ENCODE peak calls at places on chromosomes 5 and 9, in four cellular contexts. H is HepG2, T is GM12878, Q is K562. V is an unnamed sample.

GRCh38 chr9:99421369-99421768 is 199.3 kb downstream of the SEC61B start:
- DNase-seq in H (no peak), T (no peak), Q (no peak), V (no peak)

GRCh38 chr5:169964247-169964646 is 16.0 kb downstream of the INSYN2B start:
- DNase-seq in H (no peak), T (no peak), Q (no peak), V (no peak)

GRCh38 chr9:33415152-33416038 is 13.0 kb upstream of the AQP7 start:
- DNase-seq in H (peak), T (peak), Q (peak), V (peak)

GRCh38 chr9:123611228-123611627 is 255.2 kb downstream of the CRB2 start:
- DNase-seq in H (no peak), T (no peak), Q (no peak), V (no peak)

GRCh38 chr9:132143359-132143758 is 18.5 kb upstream of the NTNG2 start:
- DNase-seq in H (no peak), T (no peak), Q (no peak), V (no peak)

GRCh38 chr9:96080364-96080763 is 204.9 kb downstream of the ERCC6L2 start:
- DNase-seq in H (no peak), T (no peak), Q (no peak), V (no peak)

GRCh38 chr5:163580516-163580915 is 75.1 kb downstream of the MAT2B start:
- DNase-seq in H (no peak), T (no peak), Q (no peak), V (no peak)

GRCh38 chr5:151717390-151717789 is 30.7 kb upstream of the SPARC start:
- DNase-seq in H (no peak), T (no peak), Q (no peak), V (no peak)

GRCh38 chr9:131977074-131977838 is 102.4 kb downstream of the MED27 start:
- DNase-seq in H (no peak), T (no peak), Q (no peak), V (no peak)

GRCh38 chr5:133164759-133165158 is 112.9 kb downstream of the HSPA4 start:
- DNase-seq in H (no peak), T (no peak), Q (no peak), V (no peak)

GRCh38 chr9:97954550-97954989 is 16.6 kb upstream of the HEMGN start:
- DNase-seq in H (peak), T (no peak), Q (peak), V (peak)

GRCh38 chr5:153404747-153405146 is 85.7 kb upstream of the GRIA1 start:
- DNase-seq in H (no peak), T (no peak), Q (no peak), V (no peak)

GRCh38 chr9:12681620-12682019 is 11.6 kb upstream of the TYRP1 start:
- DNase-seq in H (no peak), T (no peak), Q (no peak), V (no peak)

GRCh38 chr5:66247176-66247960 is 103.3 kb downstream of the SREK1 start:
- DNase-seq in H (peak), T (no peak), Q (no peak), V (no peak)

GRCh38 chr5:108900668-108901067 is 153.0 kb downstream of the FER start:
- DNase-seq in H (peak), T (no peak), Q (no peak), V (no peak)

GRCh38 chr5:29882036-29882435 is 1311.5 kb upstream of the CDH6 start:
- DNase-seq in H (no peak), T (no peak), Q (no peak), V (no peak)

GRCh38 chr9:94625835-94626234 is 13.5 kb downstream of the FBP1 start:
- DNase-seq in H (no peak), T (no peak), Q (no peak), V (no peak)

GRCh38 chr5:154159343-154159742 is 31.2 kb upstream of the GALNT10 start:
- DNase-seq in H (no peak), T (no peak), Q (no peak), V (no peak)

GRCh38 chr5:136809382-136809781 is 444.0 kb upstream of the TRPC7 start:
- DNase-seq in H (no peak), T (peak), Q (no peak), V (no peak)

GRCh38 chr5:154945695-154946301 is 4.9 kb downstream of the MRPL22 start:
- DNase-seq in H (no peak), T (no peak), Q (no peak), V (no peak)

GRCh38 chr5:69492391-69493234 is at the start of gene OCLN:
- DNase-seq in H (peak), T (no peak), Q (peak), V (peak)

DNA sequence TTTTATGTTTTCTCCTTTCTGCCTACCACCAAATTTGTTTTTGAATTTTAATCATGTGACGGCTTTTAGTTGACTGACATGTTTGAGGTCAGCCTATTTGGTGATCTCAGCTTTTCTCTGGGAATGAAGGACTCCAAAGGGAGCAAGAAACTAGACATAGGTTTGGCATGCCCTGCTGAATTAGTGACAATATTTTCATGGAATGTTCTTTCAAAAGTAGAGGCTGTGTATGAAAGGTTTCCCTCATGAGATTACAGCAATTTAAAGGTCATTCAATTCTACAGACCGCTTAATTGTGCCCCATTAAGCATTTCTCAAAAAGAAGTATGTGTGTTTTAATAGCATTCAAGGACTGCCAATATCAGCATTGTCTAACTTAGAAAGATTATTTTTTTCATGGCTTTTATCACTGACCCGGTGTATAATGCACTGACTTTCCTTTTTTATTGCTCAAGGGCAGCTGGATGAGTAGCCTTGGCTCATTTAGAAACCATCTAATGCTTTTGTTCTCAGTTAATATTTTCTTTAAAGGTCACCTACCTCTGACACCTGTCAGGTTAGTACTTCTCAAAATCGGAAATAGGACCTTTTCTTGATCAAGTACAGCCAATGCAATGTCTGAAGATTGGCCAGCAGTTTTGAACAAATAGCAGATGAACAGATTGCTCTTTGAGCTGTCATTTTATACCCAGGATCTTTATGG is 8.1 kb upstream of the MLLT3 start:
- DNase-seq in H (no peak), T (no peak), Q (no peak), V (no peak)
- TF ChIP-seq ATF2 in H (no peak), T (no peak), Q (no peak), V (no peak)

GRCh38 chr5:135075621-135076585 is 41.9 kb upstream of the PITX1 start:
- DNase-seq in H (no peak), T (no peak), Q (no peak), V (no peak)
- TF ChIP-seq CHD2 in H (no peak), T (no peak), Q (no peak), V (no peak)

DNA sequence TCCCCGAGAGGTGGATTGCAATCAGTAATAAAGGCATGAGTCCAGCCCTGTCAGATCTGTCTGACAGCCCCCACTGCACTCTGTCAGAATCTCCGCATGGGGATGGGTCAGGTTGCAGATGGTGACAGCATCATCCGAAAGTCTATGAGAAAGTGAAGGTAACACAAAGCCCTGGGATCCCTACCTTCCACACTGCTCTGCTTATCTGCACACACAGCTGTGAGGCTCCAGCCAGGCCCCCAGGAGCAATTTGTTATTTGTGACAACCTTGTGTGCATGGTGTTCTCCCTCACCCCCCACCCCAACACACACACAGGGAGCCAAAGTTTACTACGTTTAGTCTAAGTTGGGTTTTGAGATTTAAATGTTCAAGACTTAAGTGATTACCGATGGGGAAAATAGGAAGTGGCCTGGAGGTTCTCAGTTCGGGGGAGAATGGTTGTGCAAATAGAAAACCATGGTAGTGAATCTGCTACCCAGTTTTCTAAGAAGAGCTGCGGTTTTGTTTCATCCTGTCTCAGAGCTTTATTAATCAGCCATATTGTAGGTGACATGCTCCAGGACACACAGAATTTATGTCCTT is 92.7 kb downstream of the SV2C start:
- DNase-seq in H (no peak), T (peak), Q (peak), V (no peak)
- TF ChIP-seq ATF2 in H (no peak), T (peak), Q (no peak), V (no peak)

GRCh38 chr9:83327750-83328622 is 210.2 kb downstream of the FRMD3 start:
- DNase-seq in H (no peak), T (no peak), Q (no peak), V (no peak)

GRCh38 chr9:83327323-83327722 is 210.9 kb downstream of the FRMD3 start:
- DNase-seq in H (peak), T (no peak), Q (no peak), V (no peak)

GRCh38 chr9:83334320-83334719 is 203.9 kb downstream of the FRMD3 start:
- DNase-seq in H (peak), T (peak), Q (peak), V (peak)

DNA sequence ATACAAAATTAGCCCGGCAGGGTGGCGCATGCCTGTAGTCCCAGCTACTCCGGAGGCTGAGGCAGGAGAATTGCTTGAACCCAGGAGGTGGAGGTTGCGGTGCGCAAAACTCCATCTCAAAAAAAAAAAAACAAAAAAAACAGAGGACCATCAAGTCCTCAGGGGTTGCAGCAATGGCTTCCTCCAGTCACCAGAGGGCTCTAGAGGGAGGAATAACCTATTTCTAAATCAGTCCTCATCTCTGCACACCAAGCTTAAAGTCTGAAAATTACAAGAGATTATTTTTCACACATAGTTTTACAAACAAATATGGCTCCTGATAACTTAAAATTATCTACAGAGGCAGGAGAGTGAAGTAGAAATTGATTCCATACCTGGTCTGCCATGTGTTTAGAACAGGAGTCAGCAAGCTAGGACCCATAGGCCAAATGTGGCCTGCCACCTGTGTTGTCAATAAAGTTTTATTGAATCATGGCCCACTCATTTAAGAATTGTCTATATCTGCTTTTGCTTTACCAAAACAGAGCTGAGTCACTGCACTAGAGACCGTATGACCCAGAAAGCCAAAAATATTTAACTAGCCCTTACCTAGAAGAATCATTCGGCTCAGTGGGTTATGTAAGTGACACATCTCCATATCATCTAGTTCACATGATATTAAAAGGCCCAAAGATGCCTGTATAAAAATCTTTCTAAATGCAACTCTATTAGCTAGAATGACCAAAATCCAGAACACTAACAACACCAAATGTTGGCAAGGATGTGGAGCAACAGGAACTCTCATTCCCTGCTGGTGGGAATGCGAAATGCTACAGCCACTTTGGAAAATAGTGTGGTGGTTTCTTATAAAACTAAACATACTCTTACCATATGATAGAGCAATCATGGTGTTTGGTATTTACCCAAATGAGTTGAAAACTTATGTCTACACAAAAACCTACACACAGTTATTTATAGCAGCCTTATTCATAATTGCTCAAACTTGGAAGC is 207.7 kb downstream of the FRMD3 start:
- DNase-seq in H (peak), T (no peak), Q (no peak), V (no peak)
- TF ChIP-seq CHD2 in H (no peak), T (no peak), Q (no peak), V (no peak)

GRCh38 chr5:72692273-72692672 is 124.2 kb upstream of the TNPO1 start:
- DNase-seq in H (no peak), T (no peak), Q (no peak), V (no peak)
- TF ChIP-seq ATF2 in H (no peak), T (no peak), Q (no peak), V (no peak)

GRCh38 chr9:133956520-133957076 is 35.5 kb downstream of the VAV2 start:
- DNase-seq in H (no peak), T (no peak), Q (no peak), V (no peak)
- TF ChIP-seq CHD2 in H (no peak), T (no peak), Q (no peak), V (no peak)

GRCh38 chr9:134355561-134356278 is 29.5 kb downstream of the RXRA start:
- DNase-seq in H (no peak), T (no peak), Q (peak), V (no peak)
- TF ChIP-seq ATF2 in H (no peak), T (no peak), Q (no peak), V (no peak)

GRCh38 chr5:150213530-150213929 is 23.7 kb downstream of the SLC6A7 start:
- DNase-seq in H (no peak), T (no peak), Q (no peak), V (no peak)
- TF ChIP-seq CHD2 in H (no peak), T (no peak), Q (no peak), V (no peak)

DNA sequence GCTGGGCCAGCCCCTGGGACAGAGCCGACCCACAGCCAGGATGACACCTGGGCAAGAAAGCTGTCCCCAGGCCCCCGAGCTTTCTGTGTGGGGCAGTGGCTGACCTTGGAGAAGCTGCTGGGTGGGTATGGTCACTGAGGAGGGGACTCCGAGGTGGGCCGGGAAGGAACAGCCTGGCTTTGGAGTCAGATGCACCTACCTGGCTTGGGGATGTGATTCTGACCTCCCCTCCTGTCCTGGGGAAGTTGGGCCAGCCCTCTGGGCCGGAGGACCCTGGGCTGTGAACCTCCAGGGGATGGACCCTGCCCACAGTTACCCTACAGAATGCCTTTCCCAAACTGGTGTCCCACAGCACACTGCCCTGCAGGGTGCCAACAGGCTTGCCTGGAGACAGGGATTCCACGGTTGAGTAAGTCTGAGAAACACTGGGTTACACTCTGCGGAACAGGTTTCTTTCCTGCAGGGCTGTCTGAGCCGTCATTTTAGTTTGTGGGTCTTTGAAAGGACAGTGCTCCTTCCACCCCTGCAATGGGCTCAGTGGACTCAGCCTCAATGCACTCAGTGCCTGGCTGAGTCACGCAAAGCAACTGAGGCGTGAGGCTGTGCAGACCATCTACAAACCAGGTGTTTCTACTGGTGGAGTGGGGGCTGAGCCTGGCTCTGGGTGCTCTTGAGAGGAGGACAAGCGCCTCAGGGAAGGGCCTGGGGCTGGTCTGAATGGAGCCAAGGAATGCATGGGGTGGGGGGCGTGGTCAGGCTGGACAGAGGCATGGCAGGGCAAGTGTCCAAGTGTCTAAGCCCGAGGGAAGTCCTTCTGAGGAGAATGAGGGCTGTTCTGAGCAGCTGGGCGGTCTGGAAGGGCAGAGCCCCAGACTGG is 41.3 kb upstream of the PHYKPL start:
- DNase-seq in H (no peak), T (no peak), Q (no peak), V (no peak)
- TF ChIP-seq ATF2 in H (no peak), T (no peak), Q (no peak), V (no peak)